ENCODE peak calls at places on chromosomes 6 and 20, in four cellular contexts. P is right cardiac atrium, A is IMR-90, J is posterior cingulate gyrus. M is an unnamed sample.

GRCh38 chr20:63696311-63696627 is 183 bp upstream of the TNFRSF6B start:
- DNase-seq in P (peak), A (no peak), J (no peak), M (no peak)

GRCh38 chr20:18133962-18134361 is 3.7 kb upstream of the KAT14 start:
- DNase-seq in P (no peak), A (no peak), J (no peak), M (no peak)

GRCh38 chr6:109224107-109224875 is 129.0 kb downstream of the CEP57L1 start:
- DNase-seq in P (no peak), A (no peak), J (no peak), M (no peak)

GRCh38 chr6:129719692-129720091 is 9.7 kb upstream of the ARHGAP18 start:
- DNase-seq in P (no peak), A (peak), J (no peak), M (peak)

GRCh38 chr6:125252891-125253290 is 48.9 kb downstream of the HDDC2 start:
- DNase-seq in P (no peak), A (peak), J (no peak), M (no peak)

GRCh38 chr20:43386878-43387277 is 70.8 kb upstream of the SRSF6 start:
- DNase-seq in P (no peak), A (no peak), J (no peak), M (no peak)

GRCh38 chr6:101393291-101394251 is at the start of gene GRIK2:
- DNase-seq in P (peak), A (peak), J (peak), M (peak)

GRCh38 chr20:58004146-58004545 is 224.3 kb downstream of the ANKRD60 start:
- DNase-seq in P (no peak), A (no peak), J (no peak), M (no peak)

GRCh38 chr6:111551521-111552231 is 54.0 kb downstream of the TRAF3IP2 start:
- DNase-seq in P (no peak), A (no peak), J (no peak), M (peak)

GRCh38 chr20:38961530-38962043 is 557 bp upstream of the DHX35 start:
- DNase-seq in P (no peak), A (no peak), J (no peak), M (no peak)

GRCh38 chr6:37507690-37508421 is 8.2 kb upstream of the CCDC167 start:
- DNase-seq in P (no peak), A (no peak), J (no peak), M (no peak)

GRCh38 chr6:42984924-42985475 is 630 bp downstream of the PPP2R5D start:
- DNase-seq in P (no peak), A (no peak), J (no peak), M (peak)

GRCh38 chr20:48686238-48687096 is 141.3 kb downstream of the PREX1 start:
- DNase-seq in P (peak), A (no peak), J (no peak), M (peak)

GRCh38 chr6:118706702-118707101 is 55.3 kb upstream of the CEP85L start:
- DNase-seq in P (no peak), A (no peak), J (no peak), M (no peak)